ENCODE peak calls at places on chromosome 16, in six cellular contexts. G, F, V, R, E and N are unnamed samples.

GRCh38 chr16:2776500-2777139 is 460 bp downstream of the ELOB start:
- DNase-seq in G (no peak), R (no peak), E (no peak), V (no peak), F (peak), N (no peak)

GRCh38 chr16:12097523-12098428 is 121.2 kb downstream of the SNX29 start:
- DNase-seq in F (no peak), V (peak), E (peak), G (no peak), R (no peak), N (no peak)

GRCh38 chr16:69311533-69312388 is 611 bp downstream of the VPS4A start:
- DNase-seq in F (peak), V (no peak), E (peak), G (peak), R (no peak), N (no peak)

GRCh38 chr16:59263980-59264379 is 529.9 kb upstream of the GOT2 start:
- DNase-seq in R (no peak), F (no peak), V (no peak), E (no peak), G (no peak), N (no peak)

GRCh38 chr16:68200120-68200783 is 35.7 kb downstream of the ESRP2 start:
- DNase-seq in G (no peak), R (no peak), F (no peak), E (no peak), V (no peak), N (no peak)

GRCh38 chr16:67150833-67151396 is at the start of gene B3GNT9:
- DNase-seq in G (peak), E (peak), V (no peak), F (peak), R (no peak), N (peak)

GRCh38 chr16:84061236-84061830 is 18.7 kb upstream of the SLC38A8 start:
- DNase-seq in R (no peak), F (no peak), V (no peak), G (no peak), E (peak), N (no peak)

GRCh38 chr16:15857779-15858560 is 1.1 kb upstream of the MYH11 start:
- DNase-seq in F (peak), V (no peak), E (no peak), G (peak), R (no peak), N (no peak)

GRCh38 chr16:73956592-73957495 is 339.8 kb upstream of the PSMD7 start:
- DNase-seq in R (peak), G (peak), V (peak), F (peak), E (no peak), N (no peak)

GRCh38 chr16:20868890-20869289 is 31.3 kb downstream of the DCUN1D3 start:
- DNase-seq in G (peak), E (peak), F (peak), R (peak), V (peak), N (no peak)

GRCh38 chr16:57392694-57393093 is 11.9 kb upstream of the CCL17 start:
- DNase-seq in R (no peak), G (no peak), V (no peak), E (no peak), F (no peak), N (no peak)

GRCh38 chr16:51508813-51509212 is 357.7 kb upstream of the SALL1 start:
- DNase-seq in F (no peak), V (peak), R (no peak), E (no peak), G (no peak), N (no peak)

GRCh38 chr16:66296591-66296990 is 69.9 kb upstream of the CDH5 start:
- DNase-seq in G (no peak), R (no peak), V (no peak), E (no peak), F (no peak), N (no peak)

GRCh38 chr16:24988593-24989338 is 26.4 kb downstream of the ARHGAP17 start:
- DNase-seq in G (no peak), F (no peak), V (no peak), R (peak), E (peak), N (no peak)

GRCh38 chr16:19170043-19170655 is 2.1 kb downstream of the SYT17 start:
- DNase-seq in G (no peak), F (no peak), V (no peak), E (no peak), R (no peak), N (no peak)

GRCh38 chr16:84334482-84334881 is 33.9 kb upstream of the ATP2C2 start:
- DNase-seq in R (no peak), F (no peak), V (no peak), E (no peak), G (no peak), N (no peak)